ENCODE peak calls at places on chromosomes 2 and 18, in ten cellular contexts. J, S, I, W, C, L, T, V, D and H are unnamed samples. For H3K4me1, the result is how much of the 10 kb centered on the place peaks cover.

GRCh38 chr2:107529146-107529545 is 297.5 kb upstream of the RGPD4 start:
- DNase-seq in J (no peak), S (no peak), I (no peak), W (no peak), C (no peak), L (no peak), T (peak), V (no peak), D (no peak), H (no peak)

GRCh38 chr2:25362564-25363145 is 20.9 kb upstream of the DNMT3A start:
- DNase-seq in J (peak), S (peak), I (peak), W (no peak), C (no peak), L (peak), T (peak), V (no peak), D (no peak), H (no peak)

GRCh38 chr2:100944617-100945432 is 57.3 kb upstream of the RPL31 start:
- DNase-seq in J (no peak), S (no peak), I (no peak), W (no peak), C (no peak), L (no peak), T (no peak), V (no peak), D (no peak), H (no peak)

GRCh38 chr2:169528271-169528701 is 18.8 kb downstream of the KLHL41 start:
- DNase-seq in J (peak), S (peak), I (peak), W (peak), C (peak), L (peak), T (peak), V (no peak), D (peak), H (peak)

GRCh38 chr2:57182941-57183340 is 863.7 kb upstream of the VRK2 start:
- DNase-seq in J (no peak), S (no peak), I (no peak), W (no peak), C (no peak), L (no peak), T (peak), V (no peak), D (no peak), H (no peak)

GRCh38 chr2:85804583-85804982 is 50.8 kb downstream of the ATOH8 start:
- DNase-seq in J (no peak), S (peak), I (no peak), W (no peak), C (no peak), L (peak), T (peak), V (no peak), D (peak), H (peak)

GRCh38 chr2:20439503-20439902 is 7.4 kb upstream of the RHOB start:
- DNase-seq in J (peak), S (no peak), I (no peak), W (no peak), C (peak), L (peak), T (no peak), V (no peak), D (no peak), H (no peak)

GRCh38 chr2:95059656-95060370 is 34.3 kb downstream of the MAL start:
- DNase-seq in J (no peak), S (no peak), I (no peak), W (no peak), C (peak), L (peak), T (no peak), V (peak), D (no peak), H (no peak)

GRCh38 chr2:207223051-207223450 is 57.3 kb upstream of the KLF7 start:
- DNase-seq in J (no peak), S (no peak), I (no peak), W (no peak), C (no peak), L (no peak), T (peak), V (no peak), D (no peak), H (peak)

GRCh38 chr2:102872388-102872787 is 110.6 kb downstream of the TMEM182 start:
- DNase-seq in J (no peak), S (no peak), I (no peak), W (no peak), C (no peak), L (no peak), T (peak), V (no peak), D (no peak), H (no peak)

GRCh38 chr18:49609416-49610284 is 47.8 kb downstream of the LIPG start:
- DNase-seq in J (no peak), S (no peak), I (peak), W (no peak), C (no peak), L (no peak), T (peak), V (no peak), D (no peak), H (no peak)

GRCh38 chr2:135052997-135053474 is 944 bp downstream of the RAB3GAP1 start:
- DNase-seq in J (no peak), S (peak), I (no peak), W (no peak), C (no peak), L (no peak), T (peak), V (no peak), D (no peak), H (no peak)

GRCh38 chr18:11412790-11413189 is 196.6 kb upstream of the SLC35G4 start:
- DNase-seq in J (no peak), S (no peak), I (no peak), W (no peak), C (no peak), L (no peak), T (peak), V (no peak), D (no peak), H (no peak)

GRCh38 chr18:75247601-75248421 is 37.2 kb downstream of the TSHZ1 start:
- DNase-seq in J (no peak), S (peak), I (no peak), W (no peak), C (no peak), L (no peak), T (peak), V (no peak), D (no peak), H (no peak)

GRCh38 chr18:11137400-11137799 is 12.0 kb downstream of the PIEZO2 start:
- DNase-seq in J (no peak), S (no peak), I (no peak), W (no peak), C (no peak), L (no peak), T (no peak), V (no peak), D (no peak), H (no peak)

GRCh38 chr2:127664065-127664894 is 11.1 kb downstream of the LIMS2 start:
- DNase-seq in J (no peak), S (no peak), I (no peak), W (no peak), C (peak), L (peak), T (peak), V (peak), D (peak), H (no peak)

GRCh38 chr2:236065756-236066155 is 102.4 kb downstream of the GBX2 start:
- DNase-seq in J (no peak), S (no peak), I (no peak), W (no peak), C (no peak), L (no peak), T (no peak), V (no peak), D (no peak), H (no peak)

GRCh38 chr2:3260959-3261358 is 116.7 kb downstream of the EIPR1 start:
- DNase-seq in J (no peak), S (no peak), I (no peak), W (no peak), C (no peak), L (no peak), T (no peak), V (no peak), D (no peak), H (no peak)

GRCh38 chr2:44549099-44549471 is 187.3 kb downstream of the CAMKMT start:
- DNase-seq in J (no peak), S (no peak), I (no peak), W (no peak), C (no peak), L (no peak), T (peak), V (no peak), D (no peak), H (peak)

DNA sequence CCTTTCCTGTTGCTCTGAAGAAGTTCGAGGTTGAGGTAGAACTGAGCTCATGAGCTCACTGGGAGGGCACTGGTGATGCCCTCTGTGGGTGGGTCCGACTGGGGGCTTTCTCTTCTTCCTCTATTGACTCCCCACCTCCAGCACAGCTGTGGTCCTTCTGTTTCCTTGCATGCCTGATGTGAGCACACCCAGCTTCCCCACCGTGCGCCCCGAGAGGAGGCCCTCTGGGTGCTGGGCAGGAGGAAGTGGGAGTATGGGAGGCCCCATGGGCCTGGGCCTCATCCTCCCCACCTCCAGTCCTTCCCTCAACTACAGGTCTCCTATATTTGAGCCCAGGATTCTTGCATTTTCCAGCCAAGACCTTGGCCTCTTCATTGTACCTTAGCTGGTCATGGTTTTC is 21.0 kb downstream of the SPEG start:
- DNase-seq in J (no peak), S (no peak), I (no peak), W (no peak), C (no peak), L (no peak), T (no peak), V (no peak), D (no peak), H (no peak)
- H3K4me1 ChIP-seq in J (under half), S (under half), I (under half), W (under half), C (half or more), L (half or more), T (under half), V (under half), D (under half), H (under half)

GRCh38 chr2:73985318-73986084 is 791 bp downstream of the TET3 start:
- DNase-seq in J (peak), S (peak), I (peak), W (peak), C (peak), L (peak), T (peak), V (peak), D (peak), H (peak)

GRCh38 chr2:73984203-73984921 is at the start of gene TET3:
- DNase-seq in J (no peak), S (no peak), I (peak), W (peak), C (peak), L (peak), T (peak), V (peak), D (peak), H (peak)

GRCh38 chr2:73983322-73984202 is 1.1 kb upstream of the TET3 start:
- DNase-seq in J (peak), S (no peak), I (peak), W (peak), C (no peak), L (no peak), T (no peak), V (peak), D (peak), H (no peak)

GRCh38 chr2:73986085-73986680 is 1.5 kb downstream of the TET3 start:
- DNase-seq in J (no peak), S (peak), I (no peak), W (no peak), C (no peak), L (no peak), T (no peak), V (no peak), D (no peak), H (no peak)

DNA sequence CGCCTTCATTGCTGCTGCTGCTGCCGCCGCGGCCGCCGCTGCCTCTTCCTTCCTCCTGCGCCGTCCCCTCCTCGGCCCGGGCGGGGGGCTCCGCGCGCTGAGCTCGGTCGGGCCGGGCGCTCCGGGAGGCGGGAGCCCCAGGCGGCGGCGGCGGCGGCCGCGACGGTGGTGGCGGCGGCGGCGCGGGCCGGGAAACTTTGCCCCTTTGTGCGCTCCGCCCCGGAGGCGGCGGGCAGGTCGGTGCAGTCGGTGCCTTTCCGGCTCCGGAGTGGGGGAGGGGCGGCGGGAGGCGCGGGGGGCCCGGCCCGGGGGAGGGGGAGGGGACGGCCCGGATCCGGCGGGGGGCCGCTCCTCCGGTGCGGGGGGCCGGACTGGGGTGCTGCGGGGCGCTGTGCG is 210 bp downstream of the TET3 start:
- DNase-seq in J (peak), S (peak), I (peak), W (peak), C (no peak), L (peak), T (no peak), V (peak), D (peak), H (no peak)
- H3K4me1 ChIP-seq in J (under half), S (half or more), I (under half), W (under half), C (under half), L (under half), T (under half), V (half or more), D (under half), H (half or more)

GRCh38 chr2:84782717-84783442 is 98.0 kb downstream of the TRABD2A start:
- DNase-seq in J (no peak), S (peak), I (no peak), W (no peak), C (no peak), L (no peak), T (peak), V (no peak), D (no peak), H (no peak)

GRCh38 chr2:84778921-84779320 is 102.0 kb downstream of the TRABD2A start:
- DNase-seq in J (no peak), S (peak), I (no peak), W (no peak), C (no peak), L (no peak), T (no peak), V (no peak), D (no peak), H (no peak)

GRCh38 chr2:84781942-84782716 is 98.8 kb downstream of the TRABD2A start:
- DNase-seq in J (peak), S (peak), I (peak), W (no peak), C (no peak), L (no peak), T (peak), V (peak), D (no peak), H (no peak)

GRCh38 chr2:84776011-84776410 is 104.9 kb downstream of the TRABD2A start:
- DNase-seq in J (no peak), S (no peak), I (no peak), W (no peak), C (no peak), L (no peak), T (no peak), V (no peak), D (no peak), H (no peak)

DNA sequence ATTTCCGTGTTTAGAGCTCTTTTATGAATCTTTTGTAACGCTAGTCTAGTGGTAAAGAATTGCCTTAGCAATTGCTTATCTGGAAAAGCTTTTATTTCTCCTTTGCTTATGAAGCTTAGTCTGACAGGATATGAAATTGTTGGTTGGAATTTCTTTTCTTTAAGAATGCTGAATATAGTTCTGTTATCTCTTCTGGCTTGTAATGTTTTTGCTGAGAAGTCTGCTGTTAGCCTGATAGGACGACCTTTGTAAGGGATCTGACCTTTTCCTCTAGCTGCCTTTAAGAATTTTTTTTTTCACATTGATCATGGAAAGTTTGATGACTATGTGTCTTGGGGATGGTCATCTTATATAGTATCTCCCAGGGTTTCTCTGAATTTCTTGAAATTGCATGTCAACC is 101.1 kb downstream of the TRABD2A start:
- DNase-seq in J (no peak), S (no peak), I (no peak), W (no peak), C (no peak), L (no peak), T (no peak), V (no peak), D (no peak), H (no peak)
- H3K4me1 ChIP-seq in J (under half), S (half or more), I (under half), W (under half), C (under half), L (under half), T (under half), V (under half), D (under half), H (under half)

GRCh38 chr2:28270456-28271146 is 122.1 kb upstream of the FOSL2 start:
- DNase-seq in J (no peak), S (no peak), I (no peak), W (no peak), C (no peak), L (no peak), T (no peak), V (no peak), D (no peak), H (no peak)
- H3K4me1 ChIP-seq in J (under half), S (under half), I (under half), W (under half), C (under half), L (under half), T (under half), V (under half), D (under half), H (under half)

GRCh38 chr2:42129487-42129852 is 39.7 kb upstream of the EML4 start:
- DNase-seq in J (no peak), S (no peak), I (no peak), W (no peak), C (no peak), L (no peak), T (no peak), V (no peak), D (no peak), H (no peak)
- H3K4me1 ChIP-seq in J (under half), S (half or more), I (under half), W (under half), C (under half), L (under half), T (under half), V (half or more), D (under half), H (half or more)

GRCh38 chr2:188032786-188033185 is 258.9 kb upstream of the GULP1 start:
- DNase-seq in J (no peak), S (no peak), I (no peak), W (no peak), C (no peak), L (no peak), T (no peak), V (no peak), D (no peak), H (no peak)
- H3K4me1 ChIP-seq in J (under half), S (under half), I (under half), W (under half), C (under half), L (under half), T (under half), V (under half), D (under half), H (under half)

GRCh38 chr2:36366491-36367120 is 11.0 kb downstream of the CRIM1 start:
- DNase-seq in J (no peak), S (no peak), I (no peak), W (no peak), C (no peak), L (no peak), T (no peak), V (no peak), D (no peak), H (no peak)
- H3K4me1 ChIP-seq in J (under half), S (under half), I (under half), W (under half), C (half or more), L (half or more), T (half or more), V (half or more), D (under half), H (half or more)

GRCh38 chr2:46569061-46569560 is 89.7 kb downstream of the TMEM247 start:
- DNase-seq in J (no peak), S (no peak), I (no peak), W (no peak), C (no peak), L (no peak), T (no peak), V (no peak), D (no peak), H (no peak)

GRCh38 chr2:46570396-46570795 is 91.0 kb downstream of the TMEM247 start:
- DNase-seq in J (no peak), S (no peak), I (no peak), W (no peak), C (no peak), L (no peak), T (no peak), V (no peak), D (no peak), H (no peak)

GRCh38 chr2:46569766-46570165 is 90.4 kb downstream of the TMEM247 start:
- DNase-seq in J (no peak), S (no peak), I (no peak), W (no peak), C (no peak), L (no peak), T (no peak), V (no peak), D (no peak), H (no peak)

GRCh38 chr2:46565364-46565763 is 86.0 kb downstream of the TMEM247 start:
- DNase-seq in J (no peak), S (no peak), I (no peak), W (no peak), C (no peak), L (no peak), T (no peak), V (no peak), D (no peak), H (no peak)

GRCh38 chr2:46568212-46569009 is 89.0 kb downstream of the TMEM247 start:
- DNase-seq in J (no peak), S (no peak), I (no peak), W (no peak), C (no peak), L (no peak), T (no peak), V (no peak), D (no peak), H (no peak)
- H3K4me1 ChIP-seq in J (under half), S (under half), I (under half), W (under half), C (under half), L (half or more), T (under half), V (under half), D (under half), H (under half)

DNA sequence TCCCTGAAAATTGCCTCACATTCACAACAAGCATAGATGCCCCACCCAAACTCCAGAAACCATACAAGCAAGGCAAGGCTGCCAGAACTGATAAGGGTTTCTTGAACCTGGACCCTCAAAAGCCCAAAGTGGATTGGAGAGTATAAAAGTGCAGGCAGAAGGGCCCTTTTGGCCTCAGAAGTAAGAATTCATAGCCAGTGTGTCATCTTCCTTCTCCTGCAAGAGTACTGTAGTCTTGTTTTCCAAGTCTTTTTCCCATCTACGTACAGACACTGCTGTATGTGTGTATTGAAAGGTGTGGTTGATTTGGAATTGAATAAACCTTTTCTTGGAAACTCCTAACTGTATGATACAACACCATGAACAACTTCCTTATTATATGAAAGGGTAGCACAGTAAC is 46.8 kb downstream of the ZC3H15 start:
- DNase-seq in J (peak), S (no peak), I (no peak), W (no peak), C (no peak), L (no peak), T (peak), V (no peak), D (no peak), H (no peak)
- H3K4me1 ChIP-seq in J (under half), S (under half), I (under half), W (under half), C (under half), L (under half), T (under half), V (under half), D (under half), H (under half)

GRCh38 chr2:37653093-37653492 is 18.3 kb downstream of the CDC42EP3 start:
- DNase-seq in J (no peak), S (no peak), I (no peak), W (no peak), C (no peak), L (no peak), T (no peak), V (no peak), D (no peak), H (no peak)
- H3K4me1 ChIP-seq in J (under half), S (half or more), I (under half), W (under half), C (half or more), L (half or more), T (half or more), V (half or more), D (under half), H (under half)